ENCODE peak calls at places on chromosome 12, in nine cellular contexts. One of them, this sample, is unnamed.
A peak's percentile ranks its signal among the peaks of the same experiment; 100 is the strongest.

GRCh38 chr12:94961413-94961812 is 42.1 kb downstream of the NDUFA12 start:
- DNase-seq in NCI-H345: no peak
- DNase-seq in thyroid gland: no peak
- DNase-seq in C1 segment of cervical spinal cord: no peak
- DNase-seq in NCI-H187: no peak
- DNase-seq in NCI-H1417: no peak
- DNase-seq in bronchial epithelial cell: no peak
- DNase-seq in NCI-H146: no peak
- DNase-seq in cardiac fibroblast: no peak
- DNase-seq in this sample: no peak

GRCh38 chr12:4031703-4032291 is 158.6 kb upstream of the PARP11 start:
- DNase-seq in NCI-H187: no peak
- DNase-seq in NCI-H1417: no peak
- DNase-seq in thyroid gland: no peak
- DNase-seq in NCI-H146: no peak
- DNase-seq in bronchial epithelial cell: peak; percentile 84
- DNase-seq in NCI-H345: no peak
- DNase-seq in C1 segment of cervical spinal cord: peak; percentile 13
- DNase-seq in cardiac fibroblast: peak; percentile 35
- DNase-seq in this sample: no peak

GRCh38 chr12:122825773-122826724 is 9.2 kb upstream of the HIP1R start:
- DNase-seq in NCI-H146: peak; percentile 39
- DNase-seq in bronchial epithelial cell: peak; percentile 29
- DNase-seq in NCI-H187: no peak
- DNase-seq in NCI-H345: no peak
- DNase-seq in NCI-H1417: peak; percentile 37
- DNase-seq in cardiac fibroblast: no peak
- DNase-seq in thyroid gland: peak; percentile 29
- DNase-seq in C1 segment of cervical spinal cord: no peak
- DNase-seq in this sample: no peak

GRCh38 chr12:91111366-91112321 is at the start of gene LUM:
- DNase-seq in NCI-H146: no peak
- DNase-seq in NCI-H345: no peak
- DNase-seq in cardiac fibroblast: peak; percentile 65
- DNase-seq in NCI-H187: no peak
- DNase-seq in C1 segment of cervical spinal cord: no peak
- DNase-seq in thyroid gland: peak; percentile 9
- DNase-seq in bronchial epithelial cell: peak; percentile 40
- DNase-seq in NCI-H1417: no peak
- DNase-seq in this sample: peak; percentile 54

GRCh38 chr12:15863258-15863835 is 18.8 kb upstream of the STRAP start:
- DNase-seq in NCI-H1417: peak; percentile 15
- DNase-seq in C1 segment of cervical spinal cord: no peak
- DNase-seq in NCI-H345: no peak
- DNase-seq in NCI-H187: no peak
- DNase-seq in thyroid gland: no peak
- DNase-seq in bronchial epithelial cell: no peak
- DNase-seq in NCI-H146: no peak
- DNase-seq in cardiac fibroblast: no peak
- DNase-seq in this sample: no peak

GRCh38 chr12:28955491-28955890 is 193.6 kb upstream of the FAR2 start:
- DNase-seq in C1 segment of cervical spinal cord: no peak
- DNase-seq in cardiac fibroblast: peak; percentile 69
- DNase-seq in NCI-H187: no peak
- DNase-seq in bronchial epithelial cell: no peak
- DNase-seq in NCI-H146: no peak
- DNase-seq in NCI-H1417: no peak
- DNase-seq in NCI-H345: no peak
- DNase-seq in thyroid gland: no peak
- DNase-seq in this sample: no peak

GRCh38 chr12:49340971-49341776 is 4.2 kb upstream of the C1QL4 start:
- DNase-seq in bronchial epithelial cell: no peak
- DNase-seq in cardiac fibroblast: no peak
- DNase-seq in NCI-H146: no peak
- DNase-seq in NCI-H345: no peak
- DNase-seq in NCI-H187: no peak
- DNase-seq in thyroid gland: no peak
- DNase-seq in C1 segment of cervical spinal cord: no peak
- DNase-seq in NCI-H1417: no peak
- DNase-seq in this sample: no peak

GRCh38 chr12:49198431-49199155 is 9.7 kb upstream of the TUBA1A start:
- DNase-seq in cardiac fibroblast: peak; percentile 92
- DNase-seq in NCI-H345: no peak
- DNase-seq in NCI-H1417: peak; percentile 89
- DNase-seq in thyroid gland: no peak
- DNase-seq in NCI-H187: no peak
- DNase-seq in bronchial epithelial cell: peak; percentile 46
- DNase-seq in C1 segment of cervical spinal cord: peak; percentile 69
- DNase-seq in NCI-H146: peak; percentile 67
- DNase-seq in this sample: peak; percentile 56

GRCh38 chr12:79778802-79779201 is 88.0 kb upstream of the PAWR start:
- DNase-seq in NCI-H345: no peak
- DNase-seq in NCI-H1417: peak; percentile 69
- DNase-seq in C1 segment of cervical spinal cord: no peak
- DNase-seq in bronchial epithelial cell: no peak
- DNase-seq in NCI-H187: no peak
- DNase-seq in NCI-H146: no peak
- DNase-seq in thyroid gland: no peak
- DNase-seq in cardiac fibroblast: no peak
- DNase-seq in this sample: no peak

GRCh38 chr12:56565510-56566101 is 44.0 kb downstream of the RBMS2 start:
- DNase-seq in NCI-H345: no peak
- DNase-seq in bronchial epithelial cell: peak; percentile 29
- DNase-seq in NCI-H146: peak; percentile 27
- DNase-seq in C1 segment of cervical spinal cord: no peak
- DNase-seq in NCI-H187: no peak
- DNase-seq in NCI-H1417: peak; percentile 4
- DNase-seq in cardiac fibroblast: peak; percentile 87
- DNase-seq in thyroid gland: peak; percentile 22
- DNase-seq in this sample: no peak

GRCh38 chr12:120928864-120929652 is 24.9 kb upstream of the SPPL3 start:
- DNase-seq in bronchial epithelial cell: peak; percentile 91
- DNase-seq in NCI-H345: peak; percentile 31
- DNase-seq in C1 segment of cervical spinal cord: no peak
- DNase-seq in thyroid gland: peak; percentile 81
- DNase-seq in NCI-H1417: peak; percentile 61
- DNase-seq in NCI-H187: no peak
- DNase-seq in cardiac fibroblast: no peak
- DNase-seq in NCI-H146: no peak
- DNase-seq in this sample: no peak

GRCh38 chr12:132285991-132286681 is 43.3 kb downstream of the GALNT9 start:
- DNase-seq in NCI-H1417: peak; percentile 46
- DNase-seq in NCI-H146: no peak
- DNase-seq in cardiac fibroblast: peak; percentile 67
- DNase-seq in NCI-H345: peak; percentile 46
- DNase-seq in thyroid gland: peak; percentile 96
- DNase-seq in C1 segment of cervical spinal cord: no peak
- DNase-seq in bronchial epithelial cell: peak; percentile 5
- DNase-seq in NCI-H187: no peak
- DNase-seq in this sample: peak; percentile 39

GRCh38 chr12:13103391-13104033 is at the start of gene GSG1:
- DNase-seq in NCI-H146: no peak
- DNase-seq in C1 segment of cervical spinal cord: no peak
- DNase-seq in NCI-H1417: no peak
- DNase-seq in NCI-H345: no peak
- DNase-seq in bronchial epithelial cell: peak; percentile 80
- DNase-seq in thyroid gland: no peak
- DNase-seq in cardiac fibroblast: peak; percentile 62
- DNase-seq in NCI-H187: no peak
- DNase-seq in this sample: no peak

GRCh38 chr12:129613311-129613710 is 290.5 kb downstream of the TMEM132D start:
- DNase-seq in NCI-H146: no peak
- DNase-seq in NCI-H1417: no peak
- DNase-seq in cardiac fibroblast: no peak
- DNase-seq in NCI-H345: no peak
- DNase-seq in NCI-H187: no peak
- DNase-seq in thyroid gland: no peak
- DNase-seq in C1 segment of cervical spinal cord: no peak
- DNase-seq in bronchial epithelial cell: no peak
- DNase-seq in this sample: no peak